ENCODE peak calls at places on chromosomes 7 and 10, in seven cellular contexts. One of them, this sample, is unnamed.

GRCh38 chr7:42522227-42522991 is 285.4 kb upstream of the GLI3 start:
- DNase-seq in progenitor cell of endocrine pancreas: no peak
- DNase-seq in cardiac muscle cell: peak
- DNase-seq in naive thymus-derived CD8-positive, alpha-beta T cell: no peak
- DNase-seq in OCI-M1: peak
- DNase-seq in hypothalamus: no peak
- DNase-seq in posterior cingulate gyrus: no peak
- DNase-seq in this sample: no peak

GRCh38 chr7:74043523-74043951 is 15.6 kb downstream of the ELN start:
- DNase-seq in progenitor cell of endocrine pancreas: no peak
- DNase-seq in cardiac muscle cell: no peak
- DNase-seq in naive thymus-derived CD8-positive, alpha-beta T cell: no peak
- DNase-seq in OCI-M1: no peak
- DNase-seq in hypothalamus: no peak
- DNase-seq in posterior cingulate gyrus: no peak
- DNase-seq in this sample: no peak

GRCh38 chr10:58967551-58968418 is 208.7 kb upstream of the PHYHIPL start:
- DNase-seq in progenitor cell of endocrine pancreas: peak
- DNase-seq in cardiac muscle cell: peak
- DNase-seq in naive thymus-derived CD8-positive, alpha-beta T cell: no peak
- DNase-seq in OCI-M1: no peak
- DNase-seq in hypothalamus: peak
- DNase-seq in posterior cingulate gyrus: peak
- DNase-seq in this sample: no peak

GRCh38 chr10:93458821-93459257 is 23.3 kb downstream of the MYOF start:
- DNase-seq in progenitor cell of endocrine pancreas: peak
- DNase-seq in cardiac muscle cell: peak
- DNase-seq in naive thymus-derived CD8-positive, alpha-beta T cell: no peak
- DNase-seq in OCI-M1: no peak
- DNase-seq in hypothalamus: no peak
- DNase-seq in posterior cingulate gyrus: no peak
- DNase-seq in this sample: no peak

GRCh38 chr7:158992759-158993158 is 136.4 kb downstream of the DYNC2I1 start:
- DNase-seq in progenitor cell of endocrine pancreas: no peak
- DNase-seq in cardiac muscle cell: no peak
- DNase-seq in naive thymus-derived CD8-positive, alpha-beta T cell: no peak
- DNase-seq in OCI-M1: no peak
- DNase-seq in hypothalamus: no peak
- DNase-seq in posterior cingulate gyrus: no peak
- DNase-seq in this sample: no peak

GRCh38 chr7:129728875-129729467 is 117.5 kb downstream of the NRF1 start:
- DNase-seq in progenitor cell of endocrine pancreas: no peak
- DNase-seq in cardiac muscle cell: no peak
- DNase-seq in naive thymus-derived CD8-positive, alpha-beta T cell: no peak
- DNase-seq in OCI-M1: no peak
- DNase-seq in hypothalamus: no peak
- DNase-seq in posterior cingulate gyrus: no peak
- DNase-seq in this sample: no peak

GRCh38 chr10:110409926-110410325 is 87.8 kb upstream of the DUSP5 start:
- DNase-seq in progenitor cell of endocrine pancreas: no peak
- DNase-seq in cardiac muscle cell: no peak
- DNase-seq in naive thymus-derived CD8-positive, alpha-beta T cell: no peak
- DNase-seq in OCI-M1: peak
- DNase-seq in hypothalamus: no peak
- DNase-seq in posterior cingulate gyrus: no peak
- DNase-seq in this sample: no peak

GRCh38 chr10:61786728-61787127 is 114.8 kb upstream of the ARID5B start:
- DNase-seq in progenitor cell of endocrine pancreas: no peak
- DNase-seq in cardiac muscle cell: no peak
- DNase-seq in naive thymus-derived CD8-positive, alpha-beta T cell: no peak
- DNase-seq in OCI-M1: peak
- DNase-seq in hypothalamus: no peak
- DNase-seq in posterior cingulate gyrus: no peak
- DNase-seq in this sample: no peak

GRCh38 chr7:18593602-18594279 is 98.2 kb downstream of the HDAC9 start:
- DNase-seq in progenitor cell of endocrine pancreas: no peak
- DNase-seq in cardiac muscle cell: no peak
- DNase-seq in naive thymus-derived CD8-positive, alpha-beta T cell: no peak
- DNase-seq in OCI-M1: no peak
- DNase-seq in hypothalamus: no peak
- DNase-seq in posterior cingulate gyrus: no peak
- DNase-seq in this sample: no peak

GRCh38 chr10:49594594-49594993 is 15.5 kb upstream of the SLC18A3 start:
- DNase-seq in progenitor cell of endocrine pancreas: no peak
- DNase-seq in cardiac muscle cell: peak
- DNase-seq in naive thymus-derived CD8-positive, alpha-beta T cell: no peak
- DNase-seq in OCI-M1: peak
- DNase-seq in hypothalamus: no peak
- DNase-seq in posterior cingulate gyrus: peak
- DNase-seq in this sample: no peak